ENCODE peak calls at places on chromosome 3, in four cellular contexts. Q is fibroblast of the aortic adventitia, Z is OCI-LY7, X is psoas muscle. G is an unnamed sample.

GRCh38 chr3:71241981-71242552 is 341.5 kb downstream of the FOXP1 start:
- DNase-seq in Q (no peak), X (no peak), Z (no peak), G (no peak)

GRCh38 chr3:131998027-131998426 is 36.8 kb downstream of the CPNE4 start:
- DNase-seq in X (no peak), Q (no peak), Z (no peak), G (no peak)

GRCh38 chr3:116264546-116265174 is 180.6 kb downstream of the LSAMP start:
- DNase-seq in X (no peak), Q (no peak), Z (no peak), G (no peak)

GRCh38 chr3:89042251-89042650 is 65.2 kb upstream of the EPHA3 start:
- DNase-seq in X (no peak), Z (no peak), Q (no peak), G (no peak)

GRCh38 chr3:181709537-181710279 is 2.0 kb upstream of the SOX2 start:
- DNase-seq in Q (peak; percentile 71), Z (peak; percentile 84), X (peak; percentile 80), G (peak; percentile 21)

GRCh38 chr3:50594253-50594785 is 17.3 kb downstream of the CISH start:
- DNase-seq in Z (no peak), Q (no peak), X (peak; percentile 55), G (no peak)

GRCh38 chr3:46006646-46007045 is 11.0 kb upstream of the FYCO1 start:
- DNase-seq in X (no peak), Q (peak; percentile 95), Z (no peak), G (no peak)

GRCh38 chr3:32143849-32144757 is 37.7 kb downstream of the GPD1L start:
- DNase-seq in Z (peak; percentile 84), X (no peak), Q (peak; percentile 94), G (peak; percentile 39)

GRCh38 chr3:106209482-106209881 is 340.7 kb upstream of the CBLB start:
- DNase-seq in X (no peak), Q (no peak), Z (no peak), G (no peak)

GRCh38 chr3:48431224-48432029 is 1.5 kb upstream of the PLXNB1 start:
- DNase-seq in X (no peak), Q (no peak), Z (no peak), G (no peak)

GRCh38 chr3:63364909-63365308 is 86.8 kb downstream of the SYNPR start:
- DNase-seq in Z (no peak), Q (no peak), X (no peak), G (no peak)

GRCh38 chr3:84194032-84194431 is 764.8 kb upstream of the CADM2 start:
- DNase-seq in X (no peak), Q (no peak), Z (no peak), G (no peak)

GRCh38 chr3:168093229-168093628 is 2.5 kb downstream of the GOLIM4 start:
- DNase-seq in Z (peak; percentile 40), X (no peak), Q (no peak), G (no peak)

GRCh38 chr3:69200384-69201068 is 78.1 kb upstream of the LMOD3 start:
- DNase-seq in Q (peak; percentile 49), Z (no peak), X (no peak), G (no peak)
- H3K4me3 ChIP-seq in Q (peak overlapping the region; percentile 52), Z (no peak overlapping the region), X (peak overlapping the region; percentile 62), G (no peak overlapping the region)

DNA sequence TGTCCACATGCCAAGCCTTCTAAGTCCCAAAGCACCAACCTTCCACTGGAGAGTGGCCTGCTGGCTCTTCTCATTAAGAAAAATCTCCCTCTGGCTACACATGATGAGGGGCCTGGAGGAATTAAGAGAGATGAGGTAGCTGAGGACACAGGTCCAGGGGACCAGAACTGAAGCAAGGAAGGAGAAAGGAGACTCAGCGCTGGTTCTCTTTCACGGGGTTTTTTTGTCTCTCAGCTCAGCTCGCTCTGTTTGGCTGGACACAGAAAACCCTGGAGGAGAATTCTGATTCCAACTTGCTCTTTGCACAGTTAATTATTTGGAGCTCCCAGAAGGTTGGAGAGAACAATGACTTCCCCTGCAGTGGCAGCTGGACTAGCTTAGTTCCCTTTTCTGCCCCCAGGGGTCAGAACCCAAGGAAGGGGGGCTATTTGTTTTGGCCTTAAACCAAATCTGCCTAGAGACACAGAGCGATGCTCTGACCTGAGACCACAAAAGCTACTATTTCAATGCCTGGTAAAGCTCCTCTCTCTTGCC is 507.6 kb downstream of the FHIT start:
- DNase-seq in Q (no peak), Z (no peak), X (no peak), G (no peak)
- TF ChIP-seq CTCF in Q (no peak), Z (no peak), X (no peak), G (no peak)

GRCh38 chr3:12005951-12006625 is 1.9 kb downstream of the SYN2 start:
- DNase-seq in Z (no peak), X (no peak), Q (no peak), G (no peak)

GRCh38 chr3:12002912-12003311 is 1.3 kb upstream of the SYN2 start:
- DNase-seq in Q (no peak), X (no peak), Z (no peak), G (no peak)

GRCh38 chr3:12004741-12005513 is 739 bp downstream of the SYN2 start:
- DNase-seq in Z (no peak), X (no peak), Q (no peak), G (no peak)
- H3K4me3 ChIP-seq in Z (no peak overlapping the region), X (peak overlapping the region; percentile 32), Q (no peak overlapping the region), G (no peak overlapping the region)

GRCh38 chr3:135500034-135500433 is 465.5 kb upstream of the PPP2R3A start:
- DNase-seq in Q (no peak), Z (no peak), X (no peak), G (no peak)

GRCh38 chr3:135497979-135498378 is 467.5 kb upstream of the PPP2R3A start:
- DNase-seq in X (no peak), Q (no peak), Z (no peak), G (no peak)

GRCh38 chr3:135504084-135504685 is 461.3 kb upstream of the PPP2R3A start:
- DNase-seq in Q (no peak), X (no peak), Z (no peak), G (no peak)

GRCh38 chr3:135499426-135499825 is 466.1 kb upstream of the PPP2R3A start:
- DNase-seq in Q (no peak), Z (no peak), X (no peak), G (no peak)

GRCh38 chr3:135503429-135504083 is 462.0 kb upstream of the PPP2R3A start:
- DNase-seq in Z (peak; percentile 25), X (peak; percentile 88), Q (peak; percentile 79), G (peak; percentile 13)
- TF ChIP-seq CTCF in Z (peak; percentile 76), X (peak; percentile 75), Q (peak; percentile 90), G (peak; percentile 79)

GRCh38 chr3:49469037-49469875 is 811 bp upstream of the DAG1 start:
- DNase-seq in X (peak; percentile 91), Q (peak; percentile 82), Z (no peak), G (no peak)

GRCh38 chr3:49469876-49470713 is at the start of gene DAG1:
- DNase-seq in Z (peak; percentile 97), Q (peak; percentile 92), X (peak; percentile 99), G (peak; percentile 87)

GRCh38 chr3:49476563-49476962 is 6.5 kb downstream of the DAG1 start:
- DNase-seq in X (no peak), Q (no peak), Z (no peak), G (no peak)

GRCh38 chr3:49470714-49471420 is 800 bp downstream of the DAG1 start:
- DNase-seq in X (no peak), Z (peak; percentile 38), Q (peak; percentile 37), G (no peak)

DNA sequence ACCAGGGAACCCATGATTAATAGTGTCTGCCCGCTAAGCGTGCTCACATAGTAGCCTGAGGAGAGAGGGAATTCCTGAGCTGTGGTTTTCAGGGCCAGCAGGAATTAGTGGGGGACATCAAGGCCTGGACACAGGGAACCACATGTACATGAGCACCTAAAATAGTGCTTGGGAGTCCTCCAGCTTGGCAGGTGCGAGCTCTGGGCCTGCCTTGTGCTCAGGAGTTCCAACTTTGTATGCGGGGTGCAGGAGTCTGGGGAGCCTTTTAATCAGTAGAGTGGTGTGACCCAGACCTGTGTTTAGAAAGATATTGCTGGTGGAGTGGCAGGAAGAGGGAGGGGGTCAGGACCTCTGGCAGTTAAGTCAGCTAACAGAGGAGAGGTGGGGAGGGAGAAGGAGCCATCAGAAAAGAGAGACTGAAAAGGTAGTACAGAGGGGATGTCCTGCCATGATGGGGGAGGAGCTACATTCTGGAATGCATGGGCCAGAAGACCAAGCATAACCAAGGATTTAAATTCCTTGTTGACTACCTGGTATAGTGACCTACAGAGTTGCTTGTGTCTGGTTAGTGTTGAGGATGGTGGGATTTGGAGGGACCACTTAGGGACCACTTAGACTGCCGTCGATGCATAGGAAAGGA is 1.9 kb downstream of the DAG1 start:
- DNase-seq in Q (no peak), Z (no peak), X (peak; percentile 85), G (no peak)
- H3K4me3 ChIP-seq in Q (peak overlapping the region; percentile 87), Z (peak overlapping the region; percentile 90), X (peak overlapping the region; percentile 83), G (no peak overlapping the region)